ENCODE peak calls at places on chromosomes 1 and 21, in six cellular contexts. M is caudate nucleus; D is tibial artery; L is CD8-positive, alpha-beta T cell; K is ovary; O is esophagus muscularis mucosa. G is an unnamed sample.

GRCh38 chr1:4652631-4653327 is 1.6 kb upstream of the AJAP1 start:
- DNase-seq in M (no peak), D (no peak), L (peak), K (peak), O (no peak), G (peak)

GRCh38 chr1:1230656-1231399 is 973 bp downstream of the SDF4 start:
- DNase-seq in D (no peak), M (no peak), K (no peak), L (no peak), O (no peak), G (no peak)

GRCh38 chr1:184536246-184536985 is 149.6 kb downstream of the C1orf21 start:
- DNase-seq in L (no peak), D (no peak), M (no peak), O (no peak), K (no peak), G (no peak)

GRCh38 chr1:214425723-214426419 is 125.5 kb downstream of the PTPN14 start:
- DNase-seq in O (no peak), L (no peak), D (no peak), M (no peak), K (no peak), G (no peak)

GRCh38 chr1:203557958-203558760 is 64.2 kb downstream of the OPTC start:
- DNase-seq in L (no peak), O (no peak), K (peak), D (peak), M (no peak), G (peak)

GRCh38 chr1:97500696-97501297 is 420.0 kb downstream of the DPYD start:
- DNase-seq in K (no peak), D (no peak), L (no peak), O (no peak), M (no peak), G (no peak)

GRCh38 chr1:204684551-204685235 is 845 bp downstream of the LRRN2 start:
- DNase-seq in L (no peak), K (no peak), O (no peak), D (no peak), M (no peak), G (peak)

GRCh38 chr1:22838965-22839364 is 128.3 kb downstream of the EPHB2 start:
- DNase-seq in L (no peak), M (no peak), D (no peak), K (no peak), O (no peak), G (no peak)

GRCh38 chr1:19762175-19762779 is 37.4 kb downstream of the TMCO4 start:
- DNase-seq in K (peak), M (no peak), L (no peak), D (no peak), O (no peak), G (peak)

GRCh38 chr1:115893545-115893944 is 52.6 kb upstream of the NHLH2 start:
- DNase-seq in O (peak), D (no peak), K (no peak), L (no peak), M (no peak), G (no peak)

GRCh38 chr1:182761396-182762395 is 27.9 kb upstream of the NPL start:
- DNase-seq in M (no peak), K (no peak), O (no peak), D (no peak), L (no peak), G (no peak)

GRCh38 chr1:200925821-200926220 is 31.1 kb downstream of the INAVA start:
- DNase-seq in M (no peak), D (no peak), O (no peak), K (no peak), L (no peak), G (no peak)

GRCh38 chr1:58155418-58156123 is 391.0 kb downstream of the OMA1 start:
- DNase-seq in L (no peak), K (no peak), O (no peak), D (no peak), M (no peak), G (peak)

GRCh38 chr1:19597463-19598309 is 46.4 kb upstream of the NBL1 start:
- DNase-seq in D (no peak), O (peak), L (peak), K (no peak), M (no peak), G (no peak)

GRCh38 chr21:15001773-15002647 is 62.8 kb downstream of the NRIP1 start:
- DNase-seq in D (no peak), M (no peak), L (no peak), K (no peak), O (no peak), G (no peak)

GRCh38 chr21:42556476-42556875 is 42.8 kb downstream of the SLC37A1 start:
- DNase-seq in O (no peak), K (no peak), L (no peak), D (no peak), M (no peak), G (no peak)

GRCh38 chr1:42529724-42530161 is 66.7 kb downstream of the CCDC30 start:
- DNase-seq in D (no peak), O (no peak), M (no peak), K (no peak), L (no peak), G (no peak)

GRCh38 chr1:167515893-167516321 is 2.4 kb downstream of the CD247 start:
- DNase-seq in M (no peak), L (no peak), K (no peak), O (no peak), D (no peak), G (no peak)

GRCh38 chr1:100565533-100565932 is 27.6 kb downstream of the GPR88 start:
- DNase-seq in L (no peak), M (no peak), K (no peak), D (no peak), O (no peak), G (no peak)

GRCh38 chr1:244052728-244053312 is 1.7 kb downstream of the ZBTB18 start:
- DNase-seq in D (no peak), L (no peak), O (no peak), K (no peak), M (no peak), G (no peak)

GRCh38 chr21:33198346-33199135 is 31.2 kb upstream of the IFNAR2 start:
- DNase-seq in D (peak), L (no peak), M (peak), O (no peak), K (peak), G (peak)

GRCh38 chr1:232622378-232622777 is 7.6 kb downstream of the SIPA1L2 start:
- DNase-seq in D (no peak), K (no peak), O (no peak), L (no peak), M (no peak), G (no peak)

GRCh38 chr1:47580451-47580980 is 142.7 kb downstream of the FOXD2 start:
- DNase-seq in M (no peak), K (no peak), D (peak), L (no peak), O (no peak), G (no peak)

GRCh38 chr1:57202254-57202653 is 221.6 kb downstream of the DAB1 start:
- DNase-seq in O (no peak), D (no peak), M (no peak), L (no peak), K (no peak), G (no peak)

DNA sequence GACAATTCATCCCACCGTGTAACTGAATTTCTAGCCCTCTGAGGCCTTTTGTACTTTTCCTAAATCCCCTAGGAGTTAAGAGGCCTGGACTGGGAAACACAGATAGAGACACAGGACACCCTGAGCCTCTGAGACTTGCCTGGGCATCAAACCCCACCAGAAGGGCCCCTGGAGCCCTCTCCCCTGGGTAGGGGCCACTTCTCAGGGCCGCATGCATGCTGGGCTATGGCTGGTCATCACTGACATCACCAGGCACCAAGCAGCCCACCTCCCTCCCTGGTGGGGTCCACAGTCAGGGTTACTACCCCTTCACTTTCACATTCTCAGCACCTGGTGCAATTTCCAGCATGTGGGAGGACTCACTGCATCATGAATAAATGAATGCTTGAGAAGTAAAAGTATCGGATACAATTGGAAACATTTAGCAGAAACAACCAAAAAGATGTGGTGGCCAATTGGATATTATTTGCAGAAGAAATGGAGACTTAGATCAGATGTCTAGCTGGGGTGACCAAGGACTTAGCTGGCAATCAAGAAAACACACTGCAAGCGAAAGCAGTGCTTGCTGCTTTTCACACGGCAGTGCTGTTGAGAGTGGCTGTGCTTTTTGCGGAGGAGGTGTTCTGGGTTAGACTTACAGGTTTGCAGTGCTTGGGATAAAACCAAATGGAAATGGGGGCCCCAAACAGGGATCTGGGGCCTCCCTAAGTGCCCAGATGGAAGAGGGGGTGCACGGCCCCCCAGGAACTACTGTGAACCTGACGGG is 950 bp upstream of the KRTAP10-7 start:
- DNase-seq in M (no peak), L (no peak), O (peak), D (no peak), K (no peak), G (no peak)
- H3K27ac ChIP-seq in M (no peak), L (no peak), O (no peak), D (no peak), K (no peak), G (no peak)

DNA sequence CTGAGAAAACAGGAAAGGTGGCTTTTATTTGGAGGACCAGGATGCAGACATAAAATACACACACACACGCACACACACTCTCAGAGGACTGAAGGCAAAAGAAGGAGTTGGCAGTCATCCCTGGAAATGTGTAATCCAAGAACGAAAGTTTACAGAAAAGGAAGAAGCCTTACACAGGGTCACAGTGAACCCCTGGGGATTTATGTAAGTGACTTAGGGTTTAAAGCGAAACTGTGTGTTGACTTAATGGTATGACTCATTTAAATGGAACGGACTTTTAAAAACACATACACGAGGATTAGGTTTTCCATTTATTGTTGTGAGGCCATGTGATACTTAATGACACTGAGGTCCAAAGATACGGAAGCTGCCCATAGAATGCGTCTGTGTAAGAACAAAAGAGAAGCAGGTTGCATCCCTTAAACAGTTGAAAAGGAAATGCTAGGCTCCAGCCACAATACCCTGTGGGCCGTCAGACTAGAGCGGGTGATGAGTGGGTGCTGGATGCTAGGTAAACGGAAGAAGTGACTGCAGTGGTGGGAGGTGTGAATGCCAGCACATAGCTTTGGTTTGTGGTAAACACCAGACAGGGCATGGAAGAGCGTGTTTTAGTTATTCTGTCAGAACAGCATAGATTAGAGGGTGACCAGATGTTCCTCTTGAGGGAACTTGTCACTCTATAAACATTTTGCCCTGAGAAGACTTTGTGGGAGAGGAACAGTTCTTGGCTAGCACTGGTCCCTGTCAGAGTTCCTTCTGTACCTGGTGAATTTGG is 21.6 kb upstream of the BCL10 start:
- DNase-seq in M (no peak), K (peak), D (peak), O (no peak), L (peak), G (peak)
- H3K27ac ChIP-seq in M (peak), K (no peak), D (peak), O (peak), L (no peak), G (no peak)

DNA sequence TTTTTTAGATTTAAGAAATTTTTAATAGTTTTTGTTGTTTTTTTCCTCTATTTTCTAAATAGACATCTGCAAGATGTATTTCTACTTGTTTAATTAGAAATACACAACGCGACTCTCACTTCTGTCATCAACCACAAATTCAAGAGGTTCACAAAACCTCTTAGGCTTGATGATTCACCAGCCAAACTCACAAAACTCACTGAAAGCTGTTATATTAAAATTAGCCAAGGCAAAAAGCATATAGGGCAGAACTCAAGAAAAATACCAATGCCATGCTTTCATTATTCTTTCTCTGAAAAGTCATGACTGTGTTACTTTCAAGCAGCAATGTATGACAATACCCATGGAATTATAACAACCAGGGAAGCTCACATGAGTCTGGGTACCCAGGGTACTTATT is 487.0 kb upstream of the RGS18 start:
- DNase-seq in D (no peak), K (no peak), L (no peak), O (no peak), M (no peak), G (no peak)
- H3K27ac ChIP-seq in D (no peak), K (no peak), L (no peak), O (no peak), M (no peak), G (no peak)

DNA sequence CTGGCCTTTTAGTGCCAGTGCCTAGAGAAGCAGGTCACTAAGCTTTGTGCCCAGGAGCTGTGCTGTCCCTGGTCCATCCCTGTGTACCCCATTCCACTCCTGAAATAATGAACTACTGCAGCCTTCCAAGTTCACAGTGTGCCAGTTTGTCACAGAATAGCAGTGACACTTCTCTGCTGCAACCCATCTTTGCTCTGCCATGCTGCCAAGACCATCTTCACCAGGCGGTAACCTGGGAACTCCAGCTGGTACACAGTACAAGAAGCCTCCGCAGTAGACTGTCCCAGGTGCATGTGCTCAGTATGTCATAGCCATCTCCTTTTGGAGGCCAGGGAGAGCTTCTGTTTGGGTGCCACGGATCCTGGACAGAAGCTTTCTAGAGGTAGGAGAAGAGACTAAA is 138.0 kb downstream of the DHRS3 start:
- DNase-seq in D (no peak), L (no peak), O (no peak), K (no peak), M (no peak), G (no peak)
- H3K27ac ChIP-seq in D (peak), L (no peak), O (peak), K (no peak), M (peak), G (peak)

GRCh38 chr1:94535879-94536278 is 5.7 kb downstream of the F3 start:
- DNase-seq in D (no peak), L (no peak), O (no peak), M (no peak), K (no peak), G (no peak)
- H3K27ac ChIP-seq in D (peak), L (no peak), O (no peak), M (no peak), K (no peak), G (peak)

GRCh38 chr1:159341736-159342135 is 39.6 kb downstream of the FCER1A start:
- DNase-seq in M (no peak), D (no peak), L (no peak), O (no peak), K (no peak), G (no peak)

GRCh38 chr1:159339517-159339916 is 37.4 kb downstream of the FCER1A start:
- DNase-seq in M (no peak), O (no peak), D (no peak), K (no peak), L (no peak), G (no peak)

GRCh38 chr1:159334797-159335196 is 32.7 kb downstream of the FCER1A start:
- DNase-seq in M (no peak), K (no peak), O (no peak), L (no peak), D (no peak), G (no peak)

DNA sequence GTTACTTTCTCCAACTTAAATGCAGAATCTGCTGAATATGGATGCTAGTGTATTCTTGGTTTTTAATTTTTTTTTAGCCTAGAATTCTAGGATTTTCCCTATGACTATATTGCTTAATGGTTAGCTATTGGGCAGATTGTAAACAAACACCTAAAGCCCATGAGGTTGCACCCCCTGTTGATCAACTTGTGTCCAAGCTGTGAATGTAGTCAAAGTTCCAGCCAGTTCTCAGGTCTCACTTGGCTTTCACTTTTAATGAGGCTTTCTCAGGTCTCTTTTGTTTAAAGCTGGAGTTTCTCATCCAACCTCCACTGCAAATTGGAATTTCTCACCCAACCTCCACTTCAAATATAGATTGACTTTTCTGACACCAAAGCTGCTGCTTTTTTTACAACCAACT is 35.9 kb downstream of the FCER1A start:
- DNase-seq in K (no peak), L (no peak), O (no peak), M (no peak), D (no peak), G (no peak)
- H3K27ac ChIP-seq in K (no peak), L (no peak), O (no peak), M (no peak), D (no peak), G (no peak)

G was measured in heart right ventricle.